ENCODE peak calls at places on chromosomes 12 and 14, in seven cellular contexts. F is adrenal gland, A is RWPE2, C is aorta, Q is left ventricle myocardium inferior, Z is A673, O is body of pancreas. M is an unnamed sample. For H3K4me1, the result is how much of the 10 kb centered on the place peaks cover.

GRCh38 chr14:23378612-23379220 is 1.9 kb downstream of the CMTM5 start:
- DNase-seq in F (no peak), A (no peak), C (no peak), Q (no peak), Z (no peak), O (no peak), M (no peak)

GRCh38 chr12:89636054-89636775 is 72.4 kb downstream of the ATP2B1 start:
- DNase-seq in F (no peak), A (no peak), C (no peak), Q (no peak), Z (no peak), O (no peak), M (no peak)

GRCh38 chr12:130196827-130197226 is 34.6 kb downstream of the FZD10 start:
- DNase-seq in F (no peak), A (no peak), C (no peak), Q (no peak), Z (no peak), O (no peak), M (no peak)

GRCh38 chr12:39905152-39905551 is 200.7 kb downstream of the SLC2A13 start:
- DNase-seq in F (peak), A (no peak), C (no peak), Q (peak), Z (no peak), O (peak), M (peak)

GRCh38 chr12:8866429-8866828 is 44.0 kb downstream of the A2ML1 start:
- DNase-seq in F (no peak), A (no peak), C (no peak), Q (no peak), Z (no peak), O (no peak), M (no peak)

GRCh38 chr12:114013601-114014345 is 47.6 kb upstream of the RBM19 start:
- DNase-seq in F (no peak), A (no peak), C (no peak), Q (no peak), Z (peak), O (no peak), M (peak)

GRCh38 chr14:54348923-54349615 is 47.7 kb upstream of the CDKN3 start:
- DNase-seq in F (no peak), A (no peak), C (peak), Q (peak), Z (peak), O (no peak), M (no peak)

GRCh38 chr12:63450821-63451220 is 217.5 kb downstream of the DPY19L2 start:
- DNase-seq in F (no peak), A (no peak), C (no peak), Q (no peak), Z (peak), O (no peak), M (no peak)

GRCh38 chr14:23931705-23932314 is 21.8 kb upstream of the DHRS4 start:
- DNase-seq in F (no peak), A (no peak), C (no peak), Q (no peak), Z (no peak), O (no peak), M (no peak)

GRCh38 chr12:28035483-28035882 is 63.0 kb upstream of the PTHLH start:
- DNase-seq in F (no peak), A (no peak), C (no peak), Q (no peak), Z (peak), O (no peak), M (no peak)

GRCh38 chr12:22687677-22688076 is 62.7 kb downstream of the ETNK1 start:
- DNase-seq in F (no peak), A (no peak), C (no peak), Q (no peak), Z (no peak), O (no peak), M (no peak)

GRCh38 chr14:79043194-79043889 is 873.2 kb downstream of the NRXN3 start:
- DNase-seq in F (no peak), A (no peak), C (no peak), Q (no peak), Z (no peak), O (no peak), M (no peak)

GRCh38 chr12:132664206-132665148 is 22.7 kb downstream of the POLE start:
- DNase-seq in F (no peak), A (no peak), C (peak), Q (no peak), Z (no peak), O (no peak), M (no peak)

GRCh38 chr14:85250369-85250768 is 279.6 kb upstream of the FLRT2 start:
- DNase-seq in F (no peak), A (no peak), C (no peak), Q (no peak), Z (no peak), O (no peak), M (no peak)

GRCh38 chr12:48001426-48002178 is 2.7 kb downstream of the COL2A1 start:
- DNase-seq in F (peak), A (no peak), C (peak), Q (peak), Z (peak), O (peak), M (no peak)

GRCh38 chr14:45810152-45810872 is 557.3 kb upstream of the MIS18BP1 start:
- DNase-seq in F (no peak), A (no peak), C (no peak), Q (no peak), Z (peak), O (no peak), M (peak)

GRCh38 chr12:122021822-122022392 is at the start of gene BCL7A:
- DNase-seq in F (peak), A (no peak), C (peak), Q (peak), Z (peak), O (peak), M (peak)

GRCh38 chr14:65286443-65286842 is 126.1 kb upstream of the FUT8 start:
- DNase-seq in F (no peak), A (no peak), C (no peak), Q (no peak), Z (peak), O (peak), M (no peak)

GRCh38 chr12:49482095-49483051 is 56.5 kb upstream of the KCNH3 start:
- DNase-seq in F (no peak), A (no peak), C (no peak), Q (no peak), Z (no peak), O (no peak), M (no peak)

GRCh38 chr14:67675219-67675582 is 769 bp upstream of the VTI1B start:
- DNase-seq in F (no peak), A (no peak), C (no peak), Q (no peak), Z (no peak), O (no peak), M (no peak)

GRCh38 chr12:1883513-1883912 is 34.9 kb downstream of the CACNA2D4 start:
- DNase-seq in F (no peak), A (no peak), C (no peak), Q (no peak), Z (no peak), O (no peak), M (no peak)

GRCh38 chr12:64618953-64619590 is 8.8 kb downstream of the RASSF3 start:
- DNase-seq in F (peak), A (no peak), C (no peak), Q (no peak), Z (peak), O (no peak), M (no peak)

GRCh38 chr12:79327465-79327864 is 363.3 kb downstream of the PAWR start:
- DNase-seq in F (no peak), A (no peak), C (no peak), Q (no peak), Z (peak), O (no peak), M (no peak)

GRCh38 chr12:95509300-95509699 is 35.3 kb downstream of the METAP2 start:
- DNase-seq in F (peak), A (no peak), C (no peak), Q (no peak), Z (no peak), O (no peak), M (no peak)

GRCh38 chr12:103800252-103800771 is 40.7 kb downstream of the NT5DC3 start:
- DNase-seq in F (peak), A (no peak), C (peak), Q (peak), Z (peak), O (peak), M (peak)

GRCh38 chr12:106493531-106493930 is 89.3 kb upstream of the RFX4 start:
- DNase-seq in F (no peak), A (no peak), C (no peak), Q (no peak), Z (peak), O (no peak), M (no peak)

GRCh38 chr14:77302926-77303325 is 17.8 kb downstream of the POMT2 start:
- DNase-seq in F (peak), A (no peak), C (no peak), Q (no peak), Z (no peak), O (no peak), M (no peak)

GRCh38 chr12:124293286-124294003 is 1.4 kb upstream of the RFLNA start:
- DNase-seq in F (no peak), A (no peak), C (no peak), Q (no peak), Z (no peak), O (no peak), M (no peak)

GRCh38 chr14:22918519-22918808 is 485 bp downstream of the RBM23 start:
- DNase-seq in F (no peak), A (no peak), C (no peak), Q (no peak), Z (no peak), O (no peak), M (no peak)

GRCh38 chr12:57343703-57344378 is 87.0 kb downstream of the R3HDM2 start:
- DNase-seq in F (no peak), A (no peak), C (no peak), Q (no peak), Z (no peak), O (no peak), M (no peak)

GRCh38 chr14:44963775-44964380 is 1.9 kb downstream of the TOGARAM1 start:
- DNase-seq in F (no peak), A (no peak), C (no peak), Q (no peak), Z (no peak), O (no peak), M (no peak)

GRCh38 chr14:35277179-35277578 is 15.0 kb upstream of the PSMA6 start:
- DNase-seq in F (no peak), A (no peak), C (no peak), Q (no peak), Z (no peak), O (no peak), M (no peak)

GRCh38 chr12:116667752-116668151 is 70.1 kb downstream of the SPRING1 start:
- DNase-seq in F (no peak), A (no peak), C (no peak), Q (no peak), Z (no peak), O (no peak), M (no peak)
- H3K4me1 ChIP-seq in F (under half), A (under half), C (under half), Q (under half), Z (under half), O (under half), M (under half)

GRCh38 chr14:30016025-30016424 is 88.4 kb upstream of the PRKD1 start:
- DNase-seq in F (no peak), A (no peak), C (no peak), Q (no peak), Z (no peak), O (no peak), M (no peak)

GRCh38 chr14:30017370-30017993 is 89.8 kb upstream of the PRKD1 start:
- DNase-seq in F (no peak), A (no peak), C (no peak), Q (no peak), Z (no peak), O (no peak), M (no peak)

GRCh38 chr14:30020271-30020670 is 92.6 kb upstream of the PRKD1 start:
- DNase-seq in F (no peak), A (no peak), C (no peak), Q (no peak), Z (no peak), O (no peak), M (no peak)

GRCh38 chr14:30015471-30015870 is 87.8 kb upstream of the PRKD1 start:
- DNase-seq in F (no peak), A (no peak), C (no peak), Q (no peak), Z (no peak), O (no peak), M (no peak)

GRCh38 chr14:30020687-30021086 is 93.0 kb upstream of the PRKD1 start:
- DNase-seq in F (no peak), A (no peak), C (no peak), Q (no peak), Z (no peak), O (no peak), M (no peak)
- H3K27ac ChIP-seq in F (no peak), A (no peak), C (no peak), Q (no peak), Z (no peak), O (no peak), M (no peak)

GRCh38 chr12:25979059-25979458 is 20.6 kb downstream of the RASSF8 start:
- DNase-seq in F (no peak), A (no peak), C (no peak), Q (no peak), Z (no peak), O (no peak), M (no peak)

GRCh38 chr12:25975179-25975578 is 16.7 kb downstream of the RASSF8 start:
- DNase-seq in F (no peak), A (no peak), C (no peak), Q (no peak), Z (no peak), O (no peak), M (no peak)

GRCh38 chr12:25975682-25976081 is 17.2 kb downstream of the RASSF8 start:
- DNase-seq in F (no peak), A (no peak), C (no peak), Q (no peak), Z (no peak), O (no peak), M (no peak)

GRCh38 chr12:25976289-25976688 is 17.8 kb downstream of the RASSF8 start:
- DNase-seq in F (no peak), A (no peak), C (no peak), Q (no peak), Z (no peak), O (no peak), M (no peak)

GRCh38 chr12:25977047-25977446 is 18.6 kb downstream of the RASSF8 start:
- DNase-seq in F (no peak), A (no peak), C (no peak), Q (no peak), Z (peak), O (no peak), M (no peak)
- H3K4me3 ChIP-seq in F (no peak), A (no peak), C (no peak), Q (no peak), Z (no peak), O (no peak), M (no peak)

DNA sequence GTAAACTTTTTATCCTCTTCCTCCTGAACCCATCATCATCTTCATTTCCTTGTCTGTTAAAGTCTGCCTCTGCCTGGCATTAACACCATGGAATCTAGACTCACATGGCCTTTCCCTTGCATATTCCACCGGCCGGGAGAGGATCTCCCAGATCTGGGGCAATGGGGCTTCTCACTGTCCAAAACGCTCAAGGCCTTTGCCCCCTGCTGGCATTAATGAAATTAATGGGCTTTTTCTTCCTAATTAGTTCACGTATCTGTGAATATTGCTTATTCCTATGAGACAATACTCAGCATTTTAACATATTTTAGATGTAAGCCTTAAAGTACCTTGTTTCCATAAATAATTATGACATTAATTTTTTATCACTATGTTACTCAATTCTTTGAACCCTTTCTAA is 42.9 kb upstream of the CAPRIN2 start:
- DNase-seq in F (no peak), A (no peak), C (no peak), Q (no peak), Z (no peak), O (no peak), M (no peak)
- H3K4me1 ChIP-seq in F (under half), A (under half), C (under half), Q (under half), Z (under half), O (under half), M (under half)

DNA sequence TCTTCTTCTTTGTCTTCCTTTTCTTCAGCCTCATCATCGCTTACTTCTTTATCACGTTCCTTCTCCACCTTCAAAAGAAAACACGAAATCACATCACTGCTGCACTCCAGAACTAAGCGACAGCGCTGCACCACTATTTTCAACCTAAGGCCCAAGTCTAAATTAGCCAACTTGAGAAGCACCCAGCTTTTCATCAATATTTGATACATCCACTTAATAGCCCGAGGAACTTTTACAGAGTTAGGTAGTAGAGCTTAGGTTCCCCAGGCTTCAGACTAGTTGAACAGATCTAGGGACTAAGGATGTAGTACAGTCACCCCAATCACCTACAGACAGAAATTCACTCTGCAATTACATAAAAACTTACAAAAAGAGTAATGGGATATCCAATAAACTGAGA is 1.9 kb downstream of the HSP90AA1 start:
- DNase-seq in F (no peak), A (no peak), C (no peak), Q (no peak), Z (no peak), O (no peak), M (no peak)
- H3K27ac ChIP-seq in F (no peak), A (peak), C (no peak), Q (no peak), Z (no peak), O (peak), M (no peak)

M was measured in prostate gland.